ENCODE peak calls at places on chromosomes 13 and 19, in nine cellular contexts. One of them, this sample, is unnamed.

GRCh38 chr19:16726916-16727315 is 7.3 kb downstream of the NWD1 start:
- DNase-seq in endothelial cell of umbilical vein: no peak
- DNase-seq in Calu3: no peak
- DNase-seq in EH: no peak
- DNase-seq in neural crest cell: no peak
- DNase-seq in astrocyte of the cerebellum: no peak
- DNase-seq in iPS-NIHi11: no peak
- DNase-seq in iris pigment epithelial cell: no peak
- DNase-seq in activated T-cell treated with anti-CD3 and anti-CD28 coated beads, Interleukin-2, amount 50 U/mL, for 4 hours: no peak
- DNase-seq in this sample: no peak

GRCh38 chr13:101535192-101535746 is 82.8 kb downstream of the ITGBL1 start:
- DNase-seq in neural crest cell: no peak
- DNase-seq in iPS-NIHi11: no peak
- DNase-seq in activated T-cell treated with anti-CD3 and anti-CD28 coated beads, Interleukin-2, amount 50 U/mL, for 4 hours: no peak
- DNase-seq in Calu3: no peak
- DNase-seq in iris pigment epithelial cell: peak; percentile 70
- DNase-seq in endothelial cell of umbilical vein: no peak
- DNase-seq in astrocyte of the cerebellum: no peak
- DNase-seq in EH: peak; percentile 83
- DNase-seq in this sample: no peak

GRCh38 chr19:35847911-35848310 is 4.4 kb downstream of the NPHS1 start:
- DNase-seq in activated T-cell treated with anti-CD3 and anti-CD28 coated beads, Interleukin-2, amount 50 U/mL, for 4 hours: no peak
- DNase-seq in iPS-NIHi11: no peak
- DNase-seq in astrocyte of the cerebellum: no peak
- DNase-seq in iris pigment epithelial cell: no peak
- DNase-seq in Calu3: no peak
- DNase-seq in EH: no peak
- DNase-seq in endothelial cell of umbilical vein: no peak
- DNase-seq in neural crest cell: no peak
- DNase-seq in this sample: no peak

GRCh38 chr19:512548-513365 is 5.5 kb downstream of the TPGS1 start:
- DNase-seq in iris pigment epithelial cell: no peak
- DNase-seq in activated T-cell treated with anti-CD3 and anti-CD28 coated beads, Interleukin-2, amount 50 U/mL, for 4 hours: no peak
- DNase-seq in astrocyte of the cerebellum: no peak
- DNase-seq in EH: no peak
- DNase-seq in neural crest cell: no peak
- DNase-seq in endothelial cell of umbilical vein: no peak
- DNase-seq in Calu3: no peak
- DNase-seq in iPS-NIHi11: no peak
- DNase-seq in this sample: no peak

GRCh38 chr19:604355-604754 is 14.7 kb downstream of the HCN2 start:
- DNase-seq in iris pigment epithelial cell: no peak
- DNase-seq in EH: no peak
- DNase-seq in astrocyte of the cerebellum: no peak
- DNase-seq in Calu3: no peak
- DNase-seq in activated T-cell treated with anti-CD3 and anti-CD28 coated beads, Interleukin-2, amount 50 U/mL, for 4 hours: no peak
- DNase-seq in neural crest cell: no peak
- DNase-seq in iPS-NIHi11: peak; percentile 54
- DNase-seq in endothelial cell of umbilical vein: no peak
- DNase-seq in this sample: no peak

GRCh38 chr13:25743426-25743825 is 308.4 kb downstream of the SHISA2 start:
- DNase-seq in iPS-NIHi11: no peak
- DNase-seq in iris pigment epithelial cell: no peak
- DNase-seq in Calu3: no peak
- DNase-seq in neural crest cell: no peak
- DNase-seq in astrocyte of the cerebellum: no peak
- DNase-seq in activated T-cell treated with anti-CD3 and anti-CD28 coated beads, Interleukin-2, amount 50 U/mL, for 4 hours: no peak
- DNase-seq in endothelial cell of umbilical vein: no peak
- DNase-seq in EH: peak; percentile 27
- DNase-seq in this sample: no peak

GRCh38 chr19:37954421-37954874 is 47.4 kb downstream of the SIPA1L3 start:
- DNase-seq in Calu3: no peak
- DNase-seq in endothelial cell of umbilical vein: no peak
- DNase-seq in neural crest cell: no peak
- DNase-seq in astrocyte of the cerebellum: no peak
- DNase-seq in iris pigment epithelial cell: no peak
- DNase-seq in iPS-NIHi11: no peak
- DNase-seq in activated T-cell treated with anti-CD3 and anti-CD28 coated beads, Interleukin-2, amount 50 U/mL, for 4 hours: no peak
- DNase-seq in EH: no peak
- DNase-seq in this sample: no peak

GRCh38 chr13:114009590-114010400 is 35.9 kb upstream of the C13orf46 start:
- DNase-seq in iris pigment epithelial cell: no peak
- DNase-seq in iPS-NIHi11: no peak
- DNase-seq in EH: no peak
- DNase-seq in activated T-cell treated with anti-CD3 and anti-CD28 coated beads, Interleukin-2, amount 50 U/mL, for 4 hours: no peak
- DNase-seq in endothelial cell of umbilical vein: no peak
- DNase-seq in Calu3: no peak
- DNase-seq in astrocyte of the cerebellum: no peak
- DNase-seq in neural crest cell: no peak
- DNase-seq in this sample: no peak

GRCh38 chr19:18198374-18198773 is 5.4 kb downstream of the MPV17L2 start:
- DNase-seq in astrocyte of the cerebellum: no peak
- DNase-seq in Calu3: no peak
- DNase-seq in activated T-cell treated with anti-CD3 and anti-CD28 coated beads, Interleukin-2, amount 50 U/mL, for 4 hours: no peak
- DNase-seq in EH: no peak
- DNase-seq in iPS-NIHi11: no peak
- DNase-seq in endothelial cell of umbilical vein: no peak
- DNase-seq in neural crest cell: no peak
- DNase-seq in iris pigment epithelial cell: no peak
- DNase-seq in this sample: no peak

GRCh38 chr13:46170268-46170667 is 11.7 kb downstream of the LCP1 start:
- DNase-seq in iris pigment epithelial cell: no peak
- DNase-seq in endothelial cell of umbilical vein: no peak
- DNase-seq in activated T-cell treated with anti-CD3 and anti-CD28 coated beads, Interleukin-2, amount 50 U/mL, for 4 hours: no peak
- DNase-seq in iPS-NIHi11: peak; percentile 19
- DNase-seq in astrocyte of the cerebellum: no peak
- DNase-seq in neural crest cell: no peak
- DNase-seq in Calu3: no peak
- DNase-seq in EH: no peak
- DNase-seq in this sample: no peak

GRCh38 chr13:37868691-37869505 is 674 bp downstream of the TRPC4 start:
- DNase-seq in EH: peak; percentile 78
- DNase-seq in neural crest cell: peak; percentile 8
- DNase-seq in iris pigment epithelial cell: peak; percentile 43
- DNase-seq in endothelial cell of umbilical vein: peak; percentile 28
- DNase-seq in activated T-cell treated with anti-CD3 and anti-CD28 coated beads, Interleukin-2, amount 50 U/mL, for 4 hours: no peak
- DNase-seq in Calu3: no peak
- DNase-seq in iPS-NIHi11: peak; percentile 14
- DNase-seq in astrocyte of the cerebellum: no peak
- DNase-seq in this sample: no peak

GRCh38 chr13:64457976-64458375 is 2772.2 kb downstream of the PCDH9 start:
- DNase-seq in astrocyte of the cerebellum: no peak
- DNase-seq in iris pigment epithelial cell: peak; percentile 80
- DNase-seq in endothelial cell of umbilical vein: peak; percentile 62
- DNase-seq in neural crest cell: no peak
- DNase-seq in Calu3: no peak
- DNase-seq in EH: peak; percentile 74
- DNase-seq in iPS-NIHi11: no peak
- DNase-seq in activated T-cell treated with anti-CD3 and anti-CD28 coated beads, Interleukin-2, amount 50 U/mL, for 4 hours: no peak
- DNase-seq in this sample: no peak

GRCh38 chr19:44643605-44644390 is at the start of gene PVR:
- DNase-seq in iPS-NIHi11: peak; percentile 92
- DNase-seq in astrocyte of the cerebellum: no peak
- DNase-seq in iris pigment epithelial cell: peak; percentile 72
- DNase-seq in endothelial cell of umbilical vein: peak; percentile 83
- DNase-seq in activated T-cell treated with anti-CD3 and anti-CD28 coated beads, Interleukin-2, amount 50 U/mL, for 4 hours: no peak
- DNase-seq in neural crest cell: peak; percentile 57
- DNase-seq in EH: peak; percentile 84
- DNase-seq in Calu3: peak; percentile 92
- DNase-seq in this sample: peak; percentile 68

GRCh38 chr13:101916108-101916757 is 463.8 kb downstream of the ITGBL1 start:
- DNase-seq in iPS-NIHi11: peak; percentile 61
- DNase-seq in endothelial cell of umbilical vein: no peak
- DNase-seq in neural crest cell: peak; percentile 42
- DNase-seq in iris pigment epithelial cell: peak; percentile 43
- DNase-seq in EH: no peak
- DNase-seq in activated T-cell treated with anti-CD3 and anti-CD28 coated beads, Interleukin-2, amount 50 U/mL, for 4 hours: no peak
- DNase-seq in astrocyte of the cerebellum: no peak
- DNase-seq in Calu3: no peak
- DNase-seq in this sample: no peak

GRCh38 chr19:44689290-44690130 is 9.4 kb upstream of the CEACAM16 start:
- DNase-seq in activated T-cell treated with anti-CD3 and anti-CD28 coated beads, Interleukin-2, amount 50 U/mL, for 4 hours: peak; percentile 79
- DNase-seq in EH: peak; percentile 64
- DNase-seq in endothelial cell of umbilical vein: peak; percentile 70
- DNase-seq in Calu3: peak; percentile 91
- DNase-seq in iPS-NIHi11: peak; percentile 85
- DNase-seq in astrocyte of the cerebellum: peak; percentile 57
- DNase-seq in iris pigment epithelial cell: peak; percentile 64
- DNase-seq in neural crest cell: peak; percentile 84
- DNase-seq in this sample: peak; percentile 77

GRCh38 chr13:36282818-36283432 is 14.7 kb downstream of the CCDC169 start:
- DNase-seq in astrocyte of the cerebellum: peak; percentile 38
- DNase-seq in activated T-cell treated with anti-CD3 and anti-CD28 coated beads, Interleukin-2, amount 50 U/mL, for 4 hours: no peak
- DNase-seq in iris pigment epithelial cell: peak; percentile 42
- DNase-seq in Calu3: no peak
- DNase-seq in endothelial cell of umbilical vein: peak; percentile 61
- DNase-seq in neural crest cell: no peak
- DNase-seq in iPS-NIHi11: peak; percentile 47
- DNase-seq in EH: peak; percentile 58
- DNase-seq in this sample: no peak

GRCh38 chr13:99971576-99972189 is at the start of gene ZIC5:
- DNase-seq in iris pigment epithelial cell: no peak
- DNase-seq in endothelial cell of umbilical vein: no peak
- DNase-seq in EH: no peak
- DNase-seq in Calu3: no peak
- DNase-seq in astrocyte of the cerebellum: peak; percentile 82
- DNase-seq in iPS-NIHi11: no peak
- DNase-seq in neural crest cell: peak; percentile 61
- DNase-seq in activated T-cell treated with anti-CD3 and anti-CD28 coated beads, Interleukin-2, amount 50 U/mL, for 4 hours: no peak
- DNase-seq in this sample: no peak

GRCh38 chr19:4660181-4660791 is 9.9 kb downstream of the MYDGF start:
- DNase-seq in Calu3: peak; percentile 45
- DNase-seq in iPS-NIHi11: peak; percentile 80
- DNase-seq in activated T-cell treated with anti-CD3 and anti-CD28 coated beads, Interleukin-2, amount 50 U/mL, for 4 hours: no peak
- DNase-seq in EH: peak; percentile 24
- DNase-seq in astrocyte of the cerebellum: no peak
- DNase-seq in neural crest cell: no peak
- DNase-seq in iris pigment epithelial cell: no peak
- DNase-seq in endothelial cell of umbilical vein: peak; percentile 29
- DNase-seq in this sample: no peak

GRCh38 chr13:55761986-55762385 is 1378.7 kb upstream of the PRR20A start:
- DNase-seq in neural crest cell: no peak
- DNase-seq in Calu3: no peak
- DNase-seq in astrocyte of the cerebellum: no peak
- DNase-seq in EH: no peak
- DNase-seq in endothelial cell of umbilical vein: no peak
- DNase-seq in activated T-cell treated with anti-CD3 and anti-CD28 coated beads, Interleukin-2, amount 50 U/mL, for 4 hours: no peak
- DNase-seq in iris pigment epithelial cell: no peak
- DNase-seq in iPS-NIHi11: no peak
- DNase-seq in this sample: no peak

GRCh38 chr19:17058236-17058635 is 17.0 kb downstream of the HAUS8 start:
- DNase-seq in iris pigment epithelial cell: peak; percentile 29
- DNase-seq in neural crest cell: no peak
- DNase-seq in iPS-NIHi11: no peak
- DNase-seq in Calu3: no peak
- DNase-seq in endothelial cell of umbilical vein: no peak
- DNase-seq in EH: no peak
- DNase-seq in activated T-cell treated with anti-CD3 and anti-CD28 coated beads, Interleukin-2, amount 50 U/mL, for 4 hours: no peak
- DNase-seq in astrocyte of the cerebellum: no peak
- DNase-seq in this sample: no peak

GRCh38 chr19:4694211-4694987 is 24.3 kb upstream of the MYDGF start:
- DNase-seq in neural crest cell: no peak
- DNase-seq in activated T-cell treated with anti-CD3 and anti-CD28 coated beads, Interleukin-2, amount 50 U/mL, for 4 hours: no peak
- DNase-seq in iPS-NIHi11: no peak
- DNase-seq in iris pigment epithelial cell: peak; percentile 98
- DNase-seq in astrocyte of the cerebellum: peak; percentile 94
- DNase-seq in EH: peak; percentile 99
- DNase-seq in Calu3: peak; percentile 43
- DNase-seq in endothelial cell of umbilical vein: peak; percentile 78
- DNase-seq in this sample: peak; percentile 69

GRCh38 chr13:27170521-27171243 is 929 bp downstream of the USP12 start:
- DNase-seq in neural crest cell: peak; percentile 71
- DNase-seq in Calu3: no peak
- DNase-seq in EH: no peak
- DNase-seq in iris pigment epithelial cell: peak; percentile 42
- DNase-seq in astrocyte of the cerebellum: peak; percentile 59
- DNase-seq in endothelial cell of umbilical vein: peak; percentile 68
- DNase-seq in activated T-cell treated with anti-CD3 and anti-CD28 coated beads, Interleukin-2, amount 50 U/mL, for 4 hours: peak; percentile 23
- DNase-seq in iPS-NIHi11: peak; percentile 78
- DNase-seq in this sample: no peak

GRCh38 chr19:56813531-56813930 is 27.0 kb downstream of the PEG3 start:
- DNase-seq in EH: no peak
- DNase-seq in astrocyte of the cerebellum: no peak
- DNase-seq in activated T-cell treated with anti-CD3 and anti-CD28 coated beads, Interleukin-2, amount 50 U/mL, for 4 hours: no peak
- DNase-seq in endothelial cell of umbilical vein: no peak
- DNase-seq in iPS-NIHi11: no peak
- DNase-seq in neural crest cell: no peak
- DNase-seq in Calu3: no peak
- DNase-seq in iris pigment epithelial cell: no peak
- DNase-seq in this sample: no peak

GRCh38 chr13:93847162-93847561 is 620.6 kb downstream of the GPC6 start:
- DNase-seq in iPS-NIHi11: no peak
- DNase-seq in EH: peak; percentile 42
- DNase-seq in astrocyte of the cerebellum: peak; percentile 41
- DNase-seq in endothelial cell of umbilical vein: no peak
- DNase-seq in neural crest cell: no peak
- DNase-seq in iris pigment epithelial cell: peak; percentile 85
- DNase-seq in Calu3: no peak
- DNase-seq in activated T-cell treated with anti-CD3 and anti-CD28 coated beads, Interleukin-2, amount 50 U/mL, for 4 hours: no peak
- DNase-seq in this sample: no peak

GRCh38 chr19:43610493-43610892 is 1.4 kb upstream of the SRRM5 start:
- DNase-seq in endothelial cell of umbilical vein: no peak
- DNase-seq in EH: peak; percentile 39
- DNase-seq in iPS-NIHi11: no peak
- DNase-seq in neural crest cell: no peak
- DNase-seq in Calu3: no peak
- DNase-seq in astrocyte of the cerebellum: peak; percentile 38
- DNase-seq in iris pigment epithelial cell: peak; percentile 31
- DNase-seq in activated T-cell treated with anti-CD3 and anti-CD28 coated beads, Interleukin-2, amount 50 U/mL, for 4 hours: no peak
- DNase-seq in this sample: no peak

GRCh38 chr13:21074601-21075302 is 13.4 kb upstream of the LATS2 start:
- DNase-seq in Calu3: no peak
- DNase-seq in activated T-cell treated with anti-CD3 and anti-CD28 coated beads, Interleukin-2, amount 50 U/mL, for 4 hours: peak; percentile 10
- DNase-seq in iPS-NIHi11: no peak
- DNase-seq in endothelial cell of umbilical vein: peak; percentile 51
- DNase-seq in EH: no peak
- DNase-seq in neural crest cell: no peak
- DNase-seq in astrocyte of the cerebellum: no peak
- DNase-seq in iris pigment epithelial cell: no peak
- DNase-seq in this sample: peak; percentile 71

GRCh38 chr13:22499919-22500318 is 680.9 kb upstream of the SGCG start:
- DNase-seq in EH: no peak
- DNase-seq in iris pigment epithelial cell: no peak
- DNase-seq in endothelial cell of umbilical vein: no peak
- DNase-seq in neural crest cell: no peak
- DNase-seq in astrocyte of the cerebellum: peak; percentile 41
- DNase-seq in iPS-NIHi11: no peak
- DNase-seq in activated T-cell treated with anti-CD3 and anti-CD28 coated beads, Interleukin-2, amount 50 U/mL, for 4 hours: no peak
- DNase-seq in Calu3: no peak
- DNase-seq in this sample: no peak

GRCh38 chr19:38035515-38036495 is 128.8 kb downstream of the SIPA1L3 start:
- DNase-seq in iPS-NIHi11: no peak
- DNase-seq in Calu3: no peak
- DNase-seq in neural crest cell: no peak
- DNase-seq in iris pigment epithelial cell: no peak
- DNase-seq in astrocyte of the cerebellum: no peak
- DNase-seq in endothelial cell of umbilical vein: no peak
- DNase-seq in EH: peak; percentile 87
- DNase-seq in activated T-cell treated with anti-CD3 and anti-CD28 coated beads, Interleukin-2, amount 50 U/mL, for 4 hours: no peak
- DNase-seq in this sample: no peak

This sample was measured in right atrium auricular region.